ENCODE peak calls at places on chromosome 19, in six cellular contexts. One of them, this sample, is unnamed.

GRCh38 chr19:38684862-38685665 is 37.6 kb downstream of the ACTN4 start:
- DNase-seq in DMS153: no peak
- DNase-seq in stimulated activated CD4-positive, alpha-beta T cell treated with anti-CD3 and anti-CD28 coated beads, Interleukin-1b, Interleukin-23, amount 100 ng/mL, for 24 hours: no peak
- DNase-seq in neural progenitor cell: peak
- DNase-seq in CD8-positive, alpha-beta memory T cell: no peak
- DNase-seq in HTR-8/SVneo: no peak
- DNase-seq in this sample: no peak

GRCh38 chr19:33225458-33225925 is at the start of gene SLC7A10:
- DNase-seq in DMS153: no peak
- DNase-seq in stimulated activated CD4-positive, alpha-beta T cell treated with anti-CD3 and anti-CD28 coated beads, Interleukin-1b, Interleukin-23, amount 100 ng/mL, for 24 hours: no peak
- DNase-seq in neural progenitor cell: peak
- DNase-seq in CD8-positive, alpha-beta memory T cell: no peak
- DNase-seq in HTR-8/SVneo: no peak
- DNase-seq in this sample: no peak

GRCh38 chr19:53907193-53907581 is 1.9 kb upstream of the CACNG7 start:
- DNase-seq in DMS153: no peak
- DNase-seq in stimulated activated CD4-positive, alpha-beta T cell treated with anti-CD3 and anti-CD28 coated beads, Interleukin-1b, Interleukin-23, amount 100 ng/mL, for 24 hours: no peak
- DNase-seq in neural progenitor cell: no peak
- DNase-seq in CD8-positive, alpha-beta memory T cell: no peak
- DNase-seq in HTR-8/SVneo: no peak
- DNase-seq in this sample: no peak

GRCh38 chr19:45355402-45355801 is 14.9 kb downstream of the KLC3 start:
- DNase-seq in DMS153: no peak
- DNase-seq in stimulated activated CD4-positive, alpha-beta T cell treated with anti-CD3 and anti-CD28 coated beads, Interleukin-1b, Interleukin-23, amount 100 ng/mL, for 24 hours: no peak
- DNase-seq in neural progenitor cell: no peak
- DNase-seq in CD8-positive, alpha-beta memory T cell: no peak
- DNase-seq in HTR-8/SVneo: no peak
- DNase-seq in this sample: no peak

GRCh38 chr19:42023121-42023942 is 29.3 kb upstream of the ATP1A3 start:
- DNase-seq in DMS153: no peak
- DNase-seq in stimulated activated CD4-positive, alpha-beta T cell treated with anti-CD3 and anti-CD28 coated beads, Interleukin-1b, Interleukin-23, amount 100 ng/mL, for 24 hours: no peak
- DNase-seq in neural progenitor cell: peak
- DNase-seq in CD8-positive, alpha-beta memory T cell: no peak
- DNase-seq in HTR-8/SVneo: no peak
- DNase-seq in this sample: no peak

GRCh38 chr19:39196320-39196719 is 444 bp upstream of the NCCRP1 start:
- DNase-seq in DMS153: no peak
- DNase-seq in stimulated activated CD4-positive, alpha-beta T cell treated with anti-CD3 and anti-CD28 coated beads, Interleukin-1b, Interleukin-23, amount 100 ng/mL, for 24 hours: no peak
- DNase-seq in neural progenitor cell: peak
- DNase-seq in CD8-positive, alpha-beta memory T cell: no peak
- DNase-seq in HTR-8/SVneo: no peak
- DNase-seq in this sample: no peak

GRCh38 chr19:48881741-48882657 is 9.8 kb downstream of the PPP1R15A start:
- DNase-seq in DMS153: no peak
- DNase-seq in stimulated activated CD4-positive, alpha-beta T cell treated with anti-CD3 and anti-CD28 coated beads, Interleukin-1b, Interleukin-23, amount 100 ng/mL, for 24 hours: no peak
- DNase-seq in neural progenitor cell: peak
- DNase-seq in CD8-positive, alpha-beta memory T cell: no peak
- DNase-seq in HTR-8/SVneo: no peak
- DNase-seq in this sample: no peak

GRCh38 chr19:47256688-47257410 is 524 bp downstream of the CCDC9 start:
- DNase-seq in DMS153: peak
- DNase-seq in stimulated activated CD4-positive, alpha-beta T cell treated with anti-CD3 and anti-CD28 coated beads, Interleukin-1b, Interleukin-23, amount 100 ng/mL, for 24 hours: peak
- DNase-seq in neural progenitor cell: peak
- DNase-seq in CD8-positive, alpha-beta memory T cell: peak
- DNase-seq in HTR-8/SVneo: peak
- DNase-seq in this sample: peak

GRCh38 chr19:1446713-1447564 is 3.0 kb upstream of the APC2 start:
- DNase-seq in DMS153: no peak
- DNase-seq in stimulated activated CD4-positive, alpha-beta T cell treated with anti-CD3 and anti-CD28 coated beads, Interleukin-1b, Interleukin-23, amount 100 ng/mL, for 24 hours: no peak
- DNase-seq in neural progenitor cell: peak
- DNase-seq in CD8-positive, alpha-beta memory T cell: peak
- DNase-seq in HTR-8/SVneo: no peak
- DNase-seq in this sample: no peak

GRCh38 chr19:48353682-48354081 is 10.1 kb downstream of the TMEM143 start:
- DNase-seq in DMS153: no peak
- DNase-seq in stimulated activated CD4-positive, alpha-beta T cell treated with anti-CD3 and anti-CD28 coated beads, Interleukin-1b, Interleukin-23, amount 100 ng/mL, for 24 hours: no peak
- DNase-seq in neural progenitor cell: no peak
- DNase-seq in CD8-positive, alpha-beta memory T cell: no peak
- DNase-seq in HTR-8/SVneo: no peak
- DNase-seq in this sample: no peak

This sample was measured in LoVo.